ENCODE peak calls at places on chromosomes 16 and 17, in six cellular contexts. F is body of pancreas, T is NCI-H510A treated with DMSO at 0.1 percent for 48 hours, Z is HT-29, J is hypothalamus, W is LHCN-M2. O is an unnamed sample.

GRCh38 chr17:65559802-65560627 is 1.4 kb downstream of the AXIN2 start:
- DNase-seq in J (peak; percentile 43), T (no peak), F (no peak), W (peak; percentile 5), Z (peak; percentile 55), O (no peak)

GRCh38 chr16:21126518-21126917 is 24.1 kb downstream of the DNAH3 start:
- DNase-seq in T (no peak), F (no peak), J (no peak), Z (no peak), W (no peak), O (no peak)

GRCh38 chr17:27367121-27367981 is 73.4 kb downstream of the WSB1 start:
- DNase-seq in F (no peak), W (no peak), Z (no peak), T (no peak), J (no peak), O (no peak)

GRCh38 chr17:7477392-7478275 is 1.8 kb downstream of the ZBTB4 start:
- DNase-seq in Z (no peak), J (peak; percentile 28), T (no peak), W (peak; percentile 76), F (peak; percentile 60), O (peak; percentile 46)

GRCh38 chr16:55036371-55036821 is 105.7 kb downstream of the IRX5 start:
- DNase-seq in W (no peak), Z (no peak), J (no peak), F (no peak), T (no peak), O (no peak)

GRCh38 chr16:70470927-70471341 is 16.5 kb downstream of the FCSK start:
- DNase-seq in Z (peak; percentile 52), W (no peak), F (peak; percentile 41), J (peak; percentile 26), T (no peak), O (no peak)

GRCh38 chr17:6688944-6689343 is 24.2 kb downstream of the SLC13A5 start:
- DNase-seq in J (no peak), F (no peak), T (no peak), W (no peak), Z (no peak), O (no peak)

GRCh38 chr17:34764716-34765115 is 185.3 kb downstream of the TMEM132E start:
- DNase-seq in Z (no peak), W (no peak), J (no peak), F (no peak), T (no peak), O (no peak)

GRCh38 chr16:59993101-59993500 is 1259.0 kb upstream of the GOT2 start:
- DNase-seq in J (no peak), T (no peak), F (no peak), W (peak; percentile 1), Z (peak; percentile 33), O (no peak)

GRCh38 chr17:4739122-4740024 is at the start of the genes CXCL16 and ZMYND15:
- DNase-seq in F (peak; percentile 65), Z (peak; percentile 31), T (peak; percentile 53), J (no peak), W (peak; percentile 19), O (peak; percentile 63)

GRCh38 chr16:19085679-19086200 is 18.3 kb downstream of the COQ7 start:
- DNase-seq in J (no peak), T (no peak), F (peak; percentile 18), W (peak; percentile 36), Z (peak; percentile 60), O (no peak)

GRCh38 chr16:154223-155030 is 2.0 kb downstream of the HBZ start:
- DNase-seq in J (no peak), W (peak; percentile 13), F (peak; percentile 26), T (no peak), Z (no peak), O (no peak)

GRCh38 chr16:4795181-4795827 is at the start of gene SMIM22:
- DNase-seq in W (no peak), F (peak; percentile 87), J (no peak), T (peak; percentile 51), Z (peak; percentile 85), O (peak; percentile 61)

GRCh38 chr16:64238576-64238975 is 883.3 kb downstream of the CDH11 start:
- DNase-seq in W (peak; percentile 43), Z (no peak), J (no peak), F (no peak), T (no peak), O (no peak)

GRCh38 chr17:57505841-57506240 is 239.3 kb downstream of the CCDC182 start:
- DNase-seq in F (no peak), Z (no peak), J (no peak), T (peak; percentile 66), W (no peak), O (no peak)

GRCh38 chr17:80964231-80964856 is 27.3 kb upstream of the CHMP6 start:
- DNase-seq in T (no peak), W (no peak), F (no peak), J (no peak), Z (no peak), O (no peak)

GRCh38 chr17:60524463-60525346 is 1.3 kb downstream of the APPBP2 start:
- DNase-seq in F (no peak), Z (peak; percentile 45), T (peak; percentile 22), W (no peak), J (no peak), O (no peak)

GRCh38 chr16:80973991-80974390 is 32.7 kb downstream of the CMC2 start:
- DNase-seq in T (no peak), W (peak; percentile 76), Z (no peak), F (no peak), J (no peak), O (no peak)

GRCh38 chr17:30990458-30990857 is 19.6 kb downstream of the RNF135 start:
- DNase-seq in W (no peak), J (no peak), Z (no peak), T (no peak), F (no peak), O (no peak)

GRCh38 chr17:61476476-61477203 is 24.4 kb downstream of the TBX4 start:
- DNase-seq in Z (no peak), T (no peak), W (no peak), F (peak; percentile 7), J (no peak), O (no peak)

GRCh38 chr16:378821-379182 is 3.0 kb downstream of the PGAP6 start:
- DNase-seq in J (no peak), T (no peak), Z (no peak), F (no peak), W (no peak), O (no peak)

GRCh38 chr17:37450090-37450489 is 39.6 kb upstream of the DUSP14 start:
- DNase-seq in Z (no peak), W (no peak), F (no peak), J (no peak), T (no peak), O (no peak)

GRCh38 chr16:27999687-28000086 is 63.8 kb downstream of the GSG1L start:
- DNase-seq in J (no peak), F (no peak), W (peak; percentile 32), T (no peak), Z (no peak), O (no peak)

GRCh38 chr17:73969956-73970355 is 233.5 kb upstream of the RPL38 start:
- DNase-seq in Z (no peak), F (no peak), J (no peak), W (no peak), T (no peak), O (peak; percentile 77)

GRCh38 chr17:21252289-21252874 is 828 bp downstream of the NATD1 start:
- DNase-seq in J (no peak), W (no peak), T (no peak), F (no peak), Z (no peak), O (no peak)

GRCh38 chr16:56265184-56265583 is 73.9 kb downstream of the GNAO1 start:
- DNase-seq in T (no peak), W (no peak), Z (no peak), J (no peak), F (no peak), O (no peak)

GRCh38 chr17:6786618-6787017 is 10.6 kb downstream of the FBXO39 start:
- DNase-seq in Z (no peak), T (no peak), F (no peak), J (no peak), W (peak; percentile 54), O (no peak)

GRCh38 chr17:76273923-76274558 is 8.9 kb downstream of the UBALD2 start:
- DNase-seq in W (no peak), F (no peak), T (no peak), J (no peak), Z (no peak), O (no peak)

O was measured in lung.